ENCODE peak calls at places on chromosomes 13 and 19, in six cellular contexts. One of them, this sample, is unnamed.

GRCh38 chr13:72368031-72368430 is 359.4 kb downstream of the MZT1 start:
- DNase-seq in AG04449: no peak
- DNase-seq in activated naive CD8-positive, alpha-beta T cell treated with anti-CD3 and anti-CD28 coated beads, Interleukin-2, amount 10 ng/mL, durations not matched to agents 7 days and 5 days: no peak
- DNase-seq in astrocyte: no peak
- DNase-seq in cardiac muscle cell: no peak
- DNase-seq in cerebellum: no peak
- DNase-seq in this sample: no peak

GRCh38 chr13:52707375-52707774 is 32.2 kb downstream of the CNMD start:
- DNase-seq in AG04449: no peak
- DNase-seq in activated naive CD8-positive, alpha-beta T cell treated with anti-CD3 and anti-CD28 coated beads, Interleukin-2, amount 10 ng/mL, durations not matched to agents 7 days and 5 days: no peak
- DNase-seq in astrocyte: no peak
- DNase-seq in cardiac muscle cell: no peak
- DNase-seq in cerebellum: no peak
- DNase-seq in this sample: no peak

GRCh38 chr19:35045667-35046300 is 4.3 kb downstream of the HPN start:
- DNase-seq in AG04449: no peak
- DNase-seq in activated naive CD8-positive, alpha-beta T cell treated with anti-CD3 and anti-CD28 coated beads, Interleukin-2, amount 10 ng/mL, durations not matched to agents 7 days and 5 days: no peak
- DNase-seq in astrocyte: no peak
- DNase-seq in cardiac muscle cell: no peak
- DNase-seq in cerebellum: no peak
- DNase-seq in this sample: no peak

GRCh38 chr19:8698433-8699063 is at the start of gene ACTL9:
- DNase-seq in AG04449: no peak
- DNase-seq in activated naive CD8-positive, alpha-beta T cell treated with anti-CD3 and anti-CD28 coated beads, Interleukin-2, amount 10 ng/mL, durations not matched to agents 7 days and 5 days: no peak
- DNase-seq in astrocyte: no peak
- DNase-seq in cardiac muscle cell: no peak
- DNase-seq in cerebellum: no peak
- DNase-seq in this sample: no peak

GRCh38 chr19:13036366-13036976 is 41.2 kb downstream of the NFIX start:
- DNase-seq in AG04449: no peak
- DNase-seq in activated naive CD8-positive, alpha-beta T cell treated with anti-CD3 and anti-CD28 coated beads, Interleukin-2, amount 10 ng/mL, durations not matched to agents 7 days and 5 days: no peak
- DNase-seq in astrocyte: peak
- DNase-seq in cardiac muscle cell: no peak
- DNase-seq in cerebellum: no peak
- DNase-seq in this sample: peak

GRCh38 chr13:99981115-99982020 is at the start of gene ZIC2:
- DNase-seq in AG04449: no peak
- DNase-seq in activated naive CD8-positive, alpha-beta T cell treated with anti-CD3 and anti-CD28 coated beads, Interleukin-2, amount 10 ng/mL, durations not matched to agents 7 days and 5 days: peak
- DNase-seq in astrocyte: peak
- DNase-seq in cardiac muscle cell: peak
- DNase-seq in cerebellum: peak
- DNase-seq in this sample: no peak

GRCh38 chr13:107809125-107809524 is 406.2 kb downstream of the LIG4 start:
- DNase-seq in AG04449: no peak
- DNase-seq in activated naive CD8-positive, alpha-beta T cell treated with anti-CD3 and anti-CD28 coated beads, Interleukin-2, amount 10 ng/mL, durations not matched to agents 7 days and 5 days: no peak
- DNase-seq in astrocyte: no peak
- DNase-seq in cardiac muscle cell: no peak
- DNase-seq in cerebellum: no peak
- DNase-seq in this sample: no peak

GRCh38 chr19:18264428-18264827 is 9.8 kb downstream of the IQCN start:
- DNase-seq in AG04449: no peak
- DNase-seq in activated naive CD8-positive, alpha-beta T cell treated with anti-CD3 and anti-CD28 coated beads, Interleukin-2, amount 10 ng/mL, durations not matched to agents 7 days and 5 days: peak
- DNase-seq in astrocyte: no peak
- DNase-seq in cardiac muscle cell: no peak
- DNase-seq in cerebellum: no peak
- DNase-seq in this sample: no peak

GRCh38 chr19:8087876-8088275 is 35.3 kb downstream of the CCL25 start:
- DNase-seq in AG04449: no peak
- DNase-seq in activated naive CD8-positive, alpha-beta T cell treated with anti-CD3 and anti-CD28 coated beads, Interleukin-2, amount 10 ng/mL, durations not matched to agents 7 days and 5 days: no peak
- DNase-seq in astrocyte: no peak
- DNase-seq in cardiac muscle cell: no peak
- DNase-seq in cerebellum: no peak
- DNase-seq in this sample: no peak

GRCh38 chr19:4295972-4296771 is 6.0 kb downstream of the TMIGD2 start:
- DNase-seq in AG04449: no peak
- DNase-seq in activated naive CD8-positive, alpha-beta T cell treated with anti-CD3 and anti-CD28 coated beads, Interleukin-2, amount 10 ng/mL, durations not matched to agents 7 days and 5 days: no peak
- DNase-seq in astrocyte: peak
- DNase-seq in cardiac muscle cell: no peak
- DNase-seq in cerebellum: no peak
- DNase-seq in this sample: no peak